ENCODE peak calls at places on chromosome 18, in five cellular contexts. Z, V, I, Y and Q are unnamed samples.

GRCh38 chr18:58315739-58316215 is 271.8 kb downstream of the NEDD4L start:
- DNase-seq in Y (peak), V (peak), I (no peak), Z (peak), Q (no peak)

GRCh38 chr18:5395860-5396448 is 100.4 kb upstream of the ZBTB14 start:
- DNase-seq in V (no peak), Z (no peak), I (no peak), Y (no peak), Q (no peak)

GRCh38 chr18:56391933-56392590 is 246.3 kb downstream of the TXNL1 start:
- DNase-seq in Z (no peak), V (no peak), I (no peak), Y (no peak), Q (no peak)

GRCh38 chr18:73774836-73775509 is 372.7 kb downstream of the FBXO15 start:
- DNase-seq in I (no peak), V (peak), Y (no peak), Z (no peak), Q (peak)

GRCh38 chr18:22552254-22552653 is 134.5 kb upstream of the CTAGE1 start:
- DNase-seq in Z (no peak), Y (no peak), V (no peak), I (no peak), Q (no peak)

GRCh38 chr18:38576915-38577314 is 1011.3 kb upstream of the CELF4 start:
- DNase-seq in Y (no peak), I (no peak), Z (no peak), V (no peak), Q (no peak)

GRCh38 chr18:65436430-65436829 is 314.4 kb upstream of the CDH7 start:
- DNase-seq in V (no peak), I (no peak), Z (no peak), Y (no peak), Q (peak)

GRCh38 chr18:35111086-35111485 is 69.9 kb downstream of the MAPRE2 start:
- DNase-seq in Z (no peak), Y (no peak), V (no peak), I (no peak), Q (no peak)

GRCh38 chr18:48356909-48357631 is 52.1 kb downstream of the ZBTB7C start:
- DNase-seq in Y (peak), V (no peak), I (no peak), Z (no peak), Q (peak)

DNA sequence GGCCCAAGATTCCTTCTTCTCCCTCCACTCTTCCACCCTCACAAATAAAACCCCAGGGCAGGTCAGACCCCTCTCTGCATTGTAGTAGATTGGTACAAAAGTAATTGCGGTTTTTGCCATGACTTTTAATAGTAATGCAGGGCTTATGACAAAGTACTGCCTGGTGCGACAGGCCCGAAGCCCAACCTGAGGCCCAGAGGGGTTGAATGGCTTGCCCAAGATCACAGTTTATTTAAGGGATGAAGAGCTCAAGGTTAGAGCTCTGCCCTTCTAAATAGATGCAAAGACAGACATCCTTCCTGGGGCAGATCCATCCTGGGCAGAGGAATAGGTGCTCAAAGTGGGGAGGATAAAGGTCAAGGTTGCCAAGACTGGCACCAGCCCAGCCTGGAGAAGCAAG is 899 bp upstream of the PSTPIP2 start:
- DNase-seq in I (no peak), Z (no peak), Y (no peak), V (no peak), Q (no peak)
- H3K4me3 ChIP-seq in I (no peak), Z (no peak), Y (no peak), V (no peak), Q (no peak)

GRCh38 chr18:31195063-31195462 is 32.4 kb upstream of the DSC1 start:
- DNase-seq in Z (no peak), Y (no peak), I (no peak), V (no peak), Q (no peak)

GRCh38 chr18:31185551-31185950 is 22.9 kb upstream of the DSC1 start:
- DNase-seq in I (no peak), V (no peak), Z (no peak), Y (no peak), Q (no peak)

GRCh38 chr18:31189757-31190156 is 27.1 kb upstream of the DSC1 start:
- DNase-seq in V (no peak), Z (no peak), Y (no peak), I (no peak), Q (no peak)

GRCh38 chr18:31192086-31192776 is 29.6 kb upstream of the DSC1 start:
- DNase-seq in Z (no peak), Y (no peak), I (no peak), V (no peak), Q (no peak)

DNA sequence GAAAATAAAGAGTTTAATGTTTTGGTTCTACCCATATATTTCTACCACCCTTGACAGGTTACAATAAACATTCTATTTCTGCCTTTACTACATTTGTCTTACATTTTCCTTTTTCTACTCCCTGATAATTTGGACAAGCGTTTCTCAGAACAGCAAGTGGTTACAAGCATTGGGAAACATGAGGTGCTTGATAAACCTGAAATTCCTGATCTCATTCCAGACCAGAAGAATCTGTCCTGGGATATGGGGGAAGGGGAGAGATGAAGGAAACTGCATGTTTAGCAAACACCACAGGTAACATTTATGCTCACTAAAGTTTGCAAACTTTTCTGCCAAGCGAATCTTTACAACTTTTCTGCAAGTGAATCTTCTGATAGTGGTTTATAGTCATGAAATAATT is 28.3 kb upstream of the DSC1 start:
- DNase-seq in Z (no peak), Y (no peak), V (no peak), I (no peak), Q (no peak)
- H3K4me3 ChIP-seq in Z (no peak), Y (no peak), V (no peak), I (no peak), Q (no peak)

GRCh38 chr18:62720766-62721613 is 5.6 kb downstream of the PHLPP1 start:
- DNase-seq in Y (no peak), V (no peak), I (no peak), Z (no peak), Q (no peak)

GRCh38 chr18:62721837-62722795 is 6.8 kb downstream of the PHLPP1 start:
- DNase-seq in V (no peak), Z (no peak), I (no peak), Y (no peak), Q (no peak)

GRCh38 chr18:62725896-62726295 is 10.6 kb downstream of the PHLPP1 start:
- DNase-seq in V (no peak), Z (no peak), Y (no peak), I (no peak), Q (no peak)

GRCh38 chr18:62720048-62720447 is 4.7 kb downstream of the PHLPP1 start:
- DNase-seq in V (no peak), Z (no peak), I (no peak), Y (no peak), Q (no peak)

DNA sequence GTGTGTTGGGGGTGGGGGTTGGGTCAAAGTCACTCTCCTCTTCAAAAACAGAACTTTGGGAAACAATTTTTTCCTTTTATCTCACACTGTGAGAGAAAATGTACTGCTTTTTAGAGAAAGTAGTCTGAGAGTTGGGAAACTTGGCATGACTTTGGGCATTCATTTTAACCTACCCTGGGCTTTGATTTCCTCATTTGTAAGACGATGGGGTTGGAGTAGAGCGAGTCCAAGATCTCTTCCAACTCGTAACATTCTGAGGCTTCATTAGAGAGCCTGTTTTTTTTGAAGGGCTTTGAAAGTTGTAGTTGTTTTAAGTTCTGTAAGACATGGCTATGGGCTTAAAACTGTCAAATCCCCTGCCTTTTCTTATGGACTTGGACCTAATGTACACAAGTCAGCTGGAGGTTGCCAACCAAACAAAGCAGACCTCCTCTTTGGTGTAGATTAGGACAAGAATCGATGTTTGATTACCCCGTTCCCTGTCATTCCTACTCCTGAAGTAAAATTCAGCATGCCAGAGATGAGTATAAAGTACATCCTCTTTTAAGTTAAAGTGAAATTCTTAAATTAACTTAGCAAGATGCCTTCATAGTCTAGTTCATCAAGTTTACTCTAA is 8.4 kb downstream of the PHLPP1 start:
- DNase-seq in Z (peak), V (no peak), Y (no peak), I (no peak), Q (no peak)
- H3K4me3 ChIP-seq in Z (no peak), V (no peak), Y (no peak), I (no peak), Q (peak)

DNA sequence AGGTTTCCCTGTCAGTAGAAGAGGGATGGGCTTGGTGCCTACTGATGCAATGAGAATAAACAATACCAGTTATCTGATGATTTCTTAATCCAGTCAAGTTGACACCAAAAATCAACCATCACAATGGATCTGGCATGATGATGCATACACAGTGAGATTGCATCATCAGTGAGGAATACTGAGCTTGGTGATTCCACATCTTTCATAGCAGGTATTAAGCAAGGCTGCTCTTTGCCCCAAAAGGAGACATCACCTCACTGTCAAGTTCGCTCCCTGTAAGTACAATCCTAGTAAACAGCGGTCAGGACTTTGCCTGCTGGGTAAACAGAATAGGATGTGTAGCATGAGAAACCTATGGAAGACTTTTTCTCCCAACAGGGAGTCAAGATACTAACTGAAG is 282.7 kb upstream of the CDH2 start:
- DNase-seq in V (no peak), I (no peak), Y (no peak), Z (no peak), Q (no peak)
- H3K4me3 ChIP-seq in V (no peak), I (no peak), Y (no peak), Z (no peak), Q (no peak)

GRCh38 chr18:26864658-26865057 is 849 bp downstream of the AQP4 start:
- DNase-seq in I (no peak), V (no peak), Z (no peak), Y (no peak), Q (peak)
- H3K4me3 ChIP-seq in I (no peak), V (no peak), Z (no peak), Y (no peak), Q (no peak)